ENCODE peak calls at places on chromosomes 4 and X, in six cellular contexts. One of them, this sample, is unnamed.

GRCh38 chr4:8852118-8852704 is 19.4 kb downstream of the HMX1 start:
- DNase-seq in K562: no peak
- DNase-seq in H1: no peak
- DNase-seq in HCT116: no peak
- DNase-seq in HepG2: no peak
- DNase-seq in GM12878: no peak
- DNase-seq in this sample: no peak

GRCh38 chr4:24583451-24584174 is 741 bp downstream of the DHX15 start:
- DNase-seq in GM12878: no peak
- DNase-seq in K562: peak; percentile 73
- DNase-seq in H1: peak; percentile 57
- DNase-seq in HCT116: peak; percentile 26
- DNase-seq in HepG2: peak; percentile 47
- DNase-seq in this sample: peak; percentile 20

GRCh38 chr4:83285022-83285387 is 407 bp upstream of the COQ2 start:
- DNase-seq in HepG2: no peak
- DNase-seq in K562: no peak
- DNase-seq in HCT116: no peak
- DNase-seq in GM12878: no peak
- DNase-seq in H1: no peak
- DNase-seq in this sample: no peak

GRCh38 chrX:154121207-154121606 is 22.8 kb upstream of the OPN1LW start:
- DNase-seq in GM12878: no peak
- DNase-seq in K562: no peak
- DNase-seq in HepG2: no peak
- DNase-seq in H1: no peak
- DNase-seq in HCT116: no peak
- DNase-seq in this sample: no peak

GRCh38 chrX:47247206-47247998 is 14.6 kb downstream of the USP11 start:
- DNase-seq in K562: no peak
- DNase-seq in H1: no peak
- DNase-seq in HCT116: no peak
- DNase-seq in HepG2: no peak
- DNase-seq in GM12878: no peak
- DNase-seq in this sample: no peak

GRCh38 chrX:108122748-108123147 is 31.2 kb downstream of the ATG4A start:
- DNase-seq in HCT116: no peak
- DNase-seq in H1: no peak
- DNase-seq in K562: no peak
- DNase-seq in HepG2: no peak
- DNase-seq in GM12878: no peak
- DNase-seq in this sample: no peak

GRCh38 chr4:121472937-121473721 is 92.3 kb upstream of the QRFPR start:
- DNase-seq in HepG2: no peak
- DNase-seq in GM12878: no peak
- DNase-seq in HCT116: no peak
- DNase-seq in K562: no peak
- DNase-seq in H1: no peak
- DNase-seq in this sample: no peak

GRCh38 chr4:48490012-48490679 is at the start of gene ZAR1:
- DNase-seq in GM12878: no peak
- DNase-seq in HepG2: no peak
- DNase-seq in HCT116: no peak
- DNase-seq in H1: no peak
- DNase-seq in K562: no peak
- DNase-seq in this sample: no peak

GRCh38 chr4:125314676-125315570 is at the start of gene FAT4:
- DNase-seq in GM12878: no peak
- DNase-seq in HCT116: peak; percentile 85
- DNase-seq in H1: peak; percentile 84
- DNase-seq in K562: peak; percentile 14
- DNase-seq in HepG2: peak; percentile 88
- DNase-seq in this sample: peak; percentile 70

GRCh38 chr4:110418641-110419040 is 57.3 kb upstream of the ENPEP start:
- DNase-seq in HepG2: no peak
- DNase-seq in GM12878: no peak
- DNase-seq in H1: peak; percentile 68
- DNase-seq in K562: peak; percentile 79
- DNase-seq in HCT116: no peak
- DNase-seq in this sample: no peak

GRCh38 chr4:111991797-111992196 is 153.5 kb upstream of the FAM241A start:
- DNase-seq in H1: no peak
- DNase-seq in HCT116: peak; percentile 8
- DNase-seq in HepG2: no peak
- DNase-seq in GM12878: peak; percentile 13
- DNase-seq in K562: no peak
- DNase-seq in this sample: no peak

GRCh38 chrX:110082156-110082555 is 79.2 kb downstream of the TMEM164 start:
- DNase-seq in K562: no peak
- DNase-seq in HCT116: no peak
- DNase-seq in GM12878: no peak
- DNase-seq in HepG2: no peak
- DNase-seq in H1: no peak
- DNase-seq in this sample: no peak

GRCh38 chr4:22670953-22671352 is 21.8 kb upstream of the GBA3 start:
- DNase-seq in GM12878: no peak
- DNase-seq in HepG2: no peak
- DNase-seq in K562: no peak
- DNase-seq in HCT116: no peak
- DNase-seq in H1: no peak
- DNase-seq in this sample: no peak

GRCh38 chrX:29652484-29652883 is 562.9 kb upstream of the MAGEB2 start:
- DNase-seq in H1: no peak
- DNase-seq in HCT116: no peak
- DNase-seq in HepG2: no peak
- DNase-seq in K562: no peak
- DNase-seq in GM12878: no peak
- DNase-seq in this sample: no peak

GRCh38 chr4:56613101-56613862 is 67.8 kb downstream of the HOPX start:
- DNase-seq in GM12878: no peak
- DNase-seq in K562: no peak
- DNase-seq in HepG2: peak; percentile 5
- DNase-seq in H1: no peak
- DNase-seq in HCT116: no peak
- DNase-seq in this sample: no peak

GRCh38 chr4:125682730-125683129 is 368.0 kb downstream of the FAT4 start:
- DNase-seq in GM12878: no peak
- DNase-seq in H1: no peak
- DNase-seq in K562: no peak
- DNase-seq in HepG2: no peak
- DNase-seq in HCT116: no peak
- DNase-seq in this sample: no peak

GRCh38 chrX:31038585-31039326 is 33.1 kb downstream of the FTHL17 start:
- DNase-seq in HepG2: peak; percentile 16
- DNase-seq in HCT116: no peak
- DNase-seq in GM12878: no peak
- DNase-seq in H1: peak; percentile 40
- DNase-seq in K562: peak; percentile 9
- DNase-seq in this sample: peak; percentile 13

GRCh38 chr4:81215219-81215892 is at the start of gene PRKG2:
- DNase-seq in HepG2: no peak
- DNase-seq in HCT116: no peak
- DNase-seq in K562: no peak
- DNase-seq in H1: peak; percentile 65
- DNase-seq in GM12878: no peak
- DNase-seq in this sample: no peak

GRCh38 chr4:67122029-67122428 is 423.3 kb downstream of the CENPC start:
- DNase-seq in H1: no peak
- DNase-seq in K562: no peak
- DNase-seq in HCT116: no peak
- DNase-seq in HepG2: peak; percentile 13
- DNase-seq in GM12878: no peak
- DNase-seq in this sample: peak; percentile 15

GRCh38 chrX:154603438-154604430 is 15.3 kb downstream of the CTAG1B start:
- DNase-seq in K562: no peak
- DNase-seq in HepG2: no peak
- DNase-seq in GM12878: no peak
- DNase-seq in HCT116: peak; percentile 42
- DNase-seq in H1: no peak
- DNase-seq in this sample: no peak

GRCh38 chr4:113952452-113953029 is 26.9 kb downstream of the ARSJ start:
- DNase-seq in HCT116: peak; percentile 64
- DNase-seq in HepG2: peak; percentile 54
- DNase-seq in H1: peak; percentile 64
- DNase-seq in K562: no peak
- DNase-seq in GM12878: peak; percentile 12
- DNase-seq in this sample: peak; percentile 46
- TF ChIP-seq ZNF274 in HCT116: no peak
- TF ChIP-seq ZNF274 in HepG2: no peak
- TF ChIP-seq ZNF274 in H1: no peak
- TF ChIP-seq ZNF274 in K562: no peak
- TF ChIP-seq ZNF274 in GM12878: no peak
- TF ChIP-seq ZNF274 in this sample: no peak

GRCh38 chr4:133802741-133803140 is 398.8 kb downstream of the PABPC4L start:
- DNase-seq in H1: no peak
- DNase-seq in HCT116: no peak
- DNase-seq in HepG2: no peak
- DNase-seq in K562: no peak
- DNase-seq in GM12878: no peak
- DNase-seq in this sample: no peak
- TF ChIP-seq ZNF274 in H1: no peak
- TF ChIP-seq ZNF274 in HCT116: no peak
- TF ChIP-seq ZNF274 in HepG2: no peak
- TF ChIP-seq ZNF274 in K562: no peak
- TF ChIP-seq ZNF274 in GM12878: no peak
- TF ChIP-seq ZNF274 in this sample: no peak

GRCh38 chrX:39242187-39242586 is 440.9 kb downstream of the MID1IP1 start:
- DNase-seq in HepG2: peak; percentile 14
- DNase-seq in H1: no peak
- DNase-seq in HCT116: peak; percentile 12
- DNase-seq in K562: peak; percentile 53
- DNase-seq in GM12878: no peak
- DNase-seq in this sample: peak; percentile 28
- TF ChIP-seq ZNF274 in HepG2: no peak
- TF ChIP-seq ZNF274 in H1: no peak
- TF ChIP-seq ZNF274 in HCT116: no peak
- TF ChIP-seq ZNF274 in K562: no peak
- TF ChIP-seq ZNF274 in GM12878: no peak
- TF ChIP-seq ZNF274 in this sample: no peak

GRCh38 chrX:84046403-84046984 is 141.5 kb downstream of the RPS6KA6 start:
- DNase-seq in HepG2: peak; percentile 0
- DNase-seq in K562: peak; percentile 9
- DNase-seq in H1: peak; percentile 46
- DNase-seq in HCT116: no peak
- DNase-seq in GM12878: no peak
- DNase-seq in this sample: peak; percentile 36

GRCh38 chrX:84044051-84044450 is 143.9 kb downstream of the RPS6KA6 start:
- DNase-seq in K562: no peak
- DNase-seq in H1: no peak
- DNase-seq in GM12878: no peak
- DNase-seq in HepG2: no peak
- DNase-seq in HCT116: no peak
- DNase-seq in this sample: no peak

DNA sequence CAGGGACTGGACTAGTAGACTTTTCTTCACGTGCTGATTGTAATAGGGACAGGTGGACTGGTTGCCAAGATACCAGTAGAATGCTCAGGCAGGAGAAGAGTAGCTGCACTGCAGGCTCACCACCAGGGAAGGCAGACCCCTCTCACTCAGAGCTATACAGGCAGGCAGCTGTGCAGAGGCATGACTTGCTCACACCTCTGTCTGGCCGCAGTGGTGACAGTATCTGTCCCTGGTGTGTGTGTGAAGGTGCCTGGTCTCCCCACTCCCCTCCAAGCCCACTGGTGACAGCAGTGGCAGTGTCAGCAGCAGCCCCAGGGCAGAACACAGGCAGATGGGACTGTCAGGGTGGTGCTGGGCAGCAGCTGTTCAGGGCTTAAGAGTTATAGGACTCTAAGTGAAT is 140.7 kb downstream of the RPS6KA6 start:
- DNase-seq in K562: no peak
- DNase-seq in HCT116: no peak
- DNase-seq in H1: no peak
- DNase-seq in GM12878: no peak
- DNase-seq in HepG2: no peak
- DNase-seq in this sample: no peak
- TF ChIP-seq ZNF274 in K562: no peak
- TF ChIP-seq ZNF274 in HCT116: no peak
- TF ChIP-seq ZNF274 in H1: no peak
- TF ChIP-seq ZNF274 in GM12878: no peak
- TF ChIP-seq ZNF274 in HepG2: no peak
- TF ChIP-seq ZNF274 in this sample: no peak

GRCh38 chr4:1512738-1513660 is 106.8 kb upstream of the NKX1-1 start:
- DNase-seq in HCT116: peak; percentile 15
- DNase-seq in H1: peak; percentile 88
- DNase-seq in K562: peak; percentile 84
- DNase-seq in HepG2: peak; percentile 16
- DNase-seq in GM12878: no peak
- DNase-seq in this sample: peak; percentile 52
- TF ChIP-seq ZNF274 in HCT116: no peak
- TF ChIP-seq ZNF274 in H1: no peak
- TF ChIP-seq ZNF274 in K562: no peak
- TF ChIP-seq ZNF274 in HepG2: no peak
- TF ChIP-seq ZNF274 in GM12878: no peak
- TF ChIP-seq ZNF274 in this sample: no peak

DNA sequence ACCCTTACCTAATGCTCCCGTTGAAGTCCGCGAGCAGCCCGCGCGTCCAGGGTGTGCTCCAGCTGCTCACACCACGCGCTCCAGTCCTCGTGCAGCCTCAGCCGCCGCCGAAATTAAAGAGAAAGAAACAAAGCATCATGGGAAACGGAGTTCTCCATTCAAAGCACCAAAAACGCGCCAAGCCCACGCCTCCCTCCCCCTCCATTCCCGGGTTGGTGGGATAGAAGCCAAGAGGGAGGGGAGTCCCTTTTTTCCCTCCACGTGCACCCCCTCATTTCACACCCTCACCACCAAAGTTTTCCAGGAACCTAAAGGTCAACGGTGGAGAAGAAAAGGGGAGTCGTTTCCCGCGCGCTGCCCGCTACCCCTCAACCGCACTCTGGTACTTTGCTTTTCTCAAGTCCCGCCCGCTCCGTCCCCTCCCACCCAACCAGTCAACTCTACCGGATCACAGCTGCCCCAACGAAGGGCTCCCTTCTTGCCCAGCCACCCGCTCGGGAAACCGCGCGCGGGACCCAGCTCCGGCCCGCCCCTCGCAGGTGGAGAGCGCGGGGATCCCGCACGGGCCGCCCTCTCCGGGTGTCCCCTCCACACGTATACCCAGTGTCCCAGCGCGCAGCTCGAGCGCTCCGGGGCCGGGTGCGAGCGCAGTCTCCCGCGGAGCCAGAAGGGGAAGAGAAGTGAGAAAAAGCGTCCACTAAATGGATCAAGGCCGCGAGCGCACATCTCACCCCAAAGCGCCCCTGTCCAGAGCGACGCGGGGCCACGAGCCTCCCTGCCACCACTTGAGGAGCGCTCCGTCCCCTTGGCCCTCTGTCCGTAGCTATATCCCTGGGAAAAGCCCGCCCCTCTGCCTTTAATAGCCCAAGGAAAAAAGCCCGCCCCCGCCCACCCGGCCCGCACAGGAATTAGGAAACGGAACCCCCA is 65.1 kb upstream of the CCDC160 start:
- DNase-seq in GM12878: no peak
- DNase-seq in HCT116: no peak
- DNase-seq in K562: no peak
- DNase-seq in HepG2: no peak
- DNase-seq in H1: no peak
- DNase-seq in this sample: no peak
- TF ChIP-seq ZNF274 in GM12878: no peak
- TF ChIP-seq ZNF274 in HCT116: no peak
- TF ChIP-seq ZNF274 in K562: no peak
- TF ChIP-seq ZNF274 in HepG2: no peak
- TF ChIP-seq ZNF274 in H1: no peak
- TF ChIP-seq ZNF274 in this sample: no peak